ENCODE peak calls at places on chromosome 7, in five cellular contexts. A, X, L, J and Q are unnamed samples.
A peak's percentile ranks its signal among the peaks of the same experiment; 100 is the strongest.

GRCh38 chr7:7351156-7351555 is 168.8 kb downstream of the C1GALT1 start:
- DNase-seq in J (no peak), A (no peak), X (no peak), L (no peak), Q (no peak)

GRCh38 chr7:102992820-102993531 is 80.2 kb downstream of the LRRC17 start:
- DNase-seq in L (no peak), J (peak; percentile 62), A (no peak), X (peak; percentile 25), Q (no peak)

GRCh38 chr7:76515999-76516443 is 5.7 kb downstream of the UPK3B start:
- DNase-seq in A (no peak), J (peak; percentile 51), X (peak; percentile 74), L (no peak), Q (peak; percentile 36)

GRCh38 chr7:116952640-116953371 is 495 bp upstream of the ST7 start:
- DNase-seq in X (peak; percentile 33), J (peak; percentile 51), A (peak; percentile 53), L (peak; percentile 59), Q (peak; percentile 78)

GRCh38 chr7:91512958-91513357 is 248.7 kb downstream of the FZD1 start:
- DNase-seq in X (peak; percentile 21), L (no peak), J (peak; percentile 9), A (no peak), Q (peak; percentile 41)

GRCh38 chr7:7156663-7157062 is 25.7 kb upstream of the C1GALT1 start:
- DNase-seq in A (no peak), J (no peak), L (no peak), X (no peak), Q (no peak)

GRCh38 chr7:47283497-47284131 is 298.3 kb downstream of the TNS3 start:
- DNase-seq in L (no peak), A (no peak), J (peak; percentile 77), X (peak; percentile 49), Q (no peak)

GRCh38 chr7:28078036-28078901 is 102.3 kb downstream of the JAZF1 start:
- DNase-seq in L (peak; percentile 66), X (peak; percentile 47), A (peak; percentile 45), J (peak; percentile 65), Q (peak; percentile 58)

GRCh38 chr7:156764016-156764669 is 123.6 kb downstream of the RNF32 start:
- DNase-seq in A (peak; percentile 75), L (peak; percentile 86), X (no peak), J (peak; percentile 70), Q (peak; percentile 75)

GRCh38 chr7:85974176-85974575 is 669.5 kb upstream of the GRM3 start:
- DNase-seq in L (no peak), X (no peak), A (no peak), J (no peak), Q (no peak)

GRCh38 chr7:97313900-97314299 is 196.4 kb downstream of the SDHAF3 start:
- DNase-seq in J (no peak), A (peak; percentile 33), L (no peak), X (no peak), Q (no peak)

GRCh38 chr7:130923930-130924329 is 189.9 kb upstream of the KLF14 start:
- DNase-seq in L (no peak), X (no peak), A (no peak), J (no peak), Q (no peak)
- H3K4me1 ChIP-seq in L (peaks cover 48% of the 10 kb centered on the region), X (peaks cover 37% of the 10 kb centered on the region), A (peaks cover 28% of the 10 kb centered on the region), J (peaks cover 44% of the 10 kb centered on the region), Q (peaks cover 91% of the 10 kb centered on the region)

GRCh38 chr7:100568936-100569844 is 4.5 kb downstream of the SAP25 start:
- DNase-seq in A (peak; percentile 94), X (no peak), J (no peak), L (no peak), Q (peak; percentile 67)
- TF ChIP-seq CTCF in A (peak; percentile 52), X (no peak), J (peak; percentile 35), L (peak; percentile 37), Q (peak; percentile 50)

GRCh38 chr7:129144834-129145668 is 544 bp downstream of the TSPAN33 start:
- DNase-seq in A (no peak), X (no peak), J (no peak), L (no peak), Q (no peak)
- TF ChIP-seq EZH2 in A (no peak), X (no peak), J (no peak), L (no peak), Q (no peak)

GRCh38 chr7:36188923-36189322 is 35.9 kb downstream of the EEPD1 start:
- DNase-seq in A (peak; percentile 52), L (no peak), X (no peak), J (no peak), Q (no peak)

GRCh38 chr7:36192050-36192824 is 39.2 kb downstream of the EEPD1 start:
- DNase-seq in J (no peak), A (no peak), L (peak; percentile 92), X (no peak), Q (no peak)

GRCh38 chr7:36192877-36193276 is 39.8 kb downstream of the EEPD1 start:
- DNase-seq in A (no peak), J (no peak), X (no peak), L (no peak), Q (no peak)

GRCh38 chr7:36190447-36191291 is 37.6 kb downstream of the EEPD1 start:
- DNase-seq in L (no peak), J (no peak), A (no peak), X (no peak), Q (no peak)

GRCh38 chr7:36191292-36191920 is 38.4 kb downstream of the EEPD1 start:
- DNase-seq in L (peak; percentile 41), X (no peak), J (no peak), A (no peak), Q (no peak)
- H3K4me1 ChIP-seq in L (no peaks in the 10 kb centered on the region), X (peaks cover 29% of the 10 kb centered on the region), J (peaks cover 21% of the 10 kb centered on the region), A (peaks cover 10% of the 10 kb centered on the region), Q (no peaks in the 10 kb centered on the region)